ENCODE peak calls at places on chromosomes 11 and 22, in four cellular contexts. H is A549, E is K562, Y is H1. N is an unnamed sample.

GRCh38 chr22:30556388-30556787 is 9.8 kb upstream of the SEC14L6 start:
- DNase-seq in H (peak), E (no peak), Y (no peak), N (no peak)

GRCh38 chr11:111730871-111731591 is 35.2 kb downstream of the PPP2R1B start:
- DNase-seq in H (peak), E (no peak), Y (no peak), N (no peak)

GRCh38 chr11:44602810-44603410 is 37.4 kb downstream of the CD82 start:
- DNase-seq in H (no peak), E (no peak), Y (no peak), N (no peak)

GRCh38 chr11:7905549-7905948 is 25.5 kb downstream of the OR10A6 start:
- DNase-seq in H (no peak), E (no peak), Y (no peak), N (no peak)

GRCh38 chr22:50010676-50011446 is 1.7 kb downstream of the IL17REL start:
- DNase-seq in H (no peak), E (peak), Y (peak), N (no peak)

GRCh38 chr11:134630896-134631295 is 218.9 kb upstream of the B3GAT1 start:
- DNase-seq in H (no peak), E (no peak), Y (no peak), N (no peak)

GRCh38 chr22:41197808-41198585 is 7.1 kb upstream of the L3MBTL2 start:
- DNase-seq in H (no peak), E (peak), Y (no peak), N (no peak)

GRCh38 chr11:36011574-36011973 is 67.7 kb downstream of the LDLRAD3 start:
- DNase-seq in H (no peak), E (no peak), Y (no peak), N (no peak)

GRCh38 chr11:76704171-76704948 is 33.8 kb upstream of the LRRC32 start:
- DNase-seq in H (no peak), E (no peak), Y (no peak), N (no peak)

GRCh38 chr11:1515082-1516060 is 28.8 kb upstream of the MOB2 start:
- DNase-seq in H (peak), E (peak), Y (peak), N (peak)

GRCh38 chr11:93741882-93742226 is 382 bp downstream of the C11orf54 start:
- DNase-seq in H (peak), E (peak), Y (no peak), N (peak)

GRCh38 chr11:100205926-100206325 is 481.2 kb upstream of the ARHGAP42 start:
- DNase-seq in H (no peak), E (no peak), Y (no peak), N (no peak)

GRCh38 chr11:35736952-35737351 is 74.4 kb downstream of the TRIM44 start:
- DNase-seq in H (no peak), E (no peak), Y (no peak), N (no peak)

GRCh38 chr11:10303558-10304363 is 1.1 kb upstream of the ADM start:
- DNase-seq in H (peak), E (no peak), Y (peak), N (peak)

GRCh38 chr11:1230456-1231395 is 7.9 kb downstream of the MUC5B start:
- DNase-seq in H (no peak), E (no peak), Y (peak), N (no peak)

GRCh38 chr11:20178976-20179375 is 18.7 kb upstream of the DBX1 start:
- DNase-seq in H (no peak), E (no peak), Y (no peak), N (no peak)

GRCh38 chr11:120306519-120307242 is 18.4 kb upstream of the TLCD5 start:
- DNase-seq in H (peak), E (peak), Y (no peak), N (no peak)

GRCh38 chr11:68012843-68013610 is 2.9 kb downstream of the ALDH3B1 start:
- DNase-seq in H (peak), E (no peak), Y (no peak), N (peak)

GRCh38 chr22:29758068-29758622 is 8.7 kb downstream of the ZMAT5 start:
- DNase-seq in H (no peak), E (no peak), Y (no peak), N (no peak)

GRCh38 chr11:62789576-62789975 is 2.2 kb downstream of the TMEM223 start:
- DNase-seq in H (no peak), E (no peak), Y (no peak), N (no peak)

GRCh38 chr11:47233989-47234668 is 14.5 kb downstream of the ACP2 start:
- DNase-seq in H (peak), E (peak), Y (no peak), N (peak)

GRCh38 chr22:50305658-50306566 is 1.5 kb downstream of the PLXNB2 start:
- DNase-seq in H (peak), E (peak), Y (no peak), N (no peak)

GRCh38 chr11:18650859-18651557 is 16.9 kb upstream of the SPTY2D1 start:
- DNase-seq in H (peak), E (peak), Y (peak), N (peak)

GRCh38 chr11:66548041-66548440 is 1.3 kb downstream of the ACTN3 start:
- DNase-seq in H (no peak), E (no peak), Y (no peak), N (no peak)

GRCh38 chr11:130359419-130359818 is 44.7 kb upstream of the ZBTB44 start:
- DNase-seq in H (no peak), E (no peak), Y (no peak), N (no peak)

GRCh38 chr11:87228820-87229219 is 191.1 kb downstream of the TMEM135 start:
- DNase-seq in H (no peak), E (no peak), Y (no peak), N (no peak)

GRCh38 chr22:35124674-35125219 is 58.8 kb downstream of the ISX start:
- DNase-seq in H (no peak), E (no peak), Y (no peak), N (no peak)

GRCh38 chr11:3095712-3096361 is 38.6 kb upstream of the CARS1 start:
- DNase-seq in H (no peak), E (peak), Y (peak), N (no peak)

GRCh38 chr11:118921929-118922744 is 3.6 kb downstream of the BCL9L start:
- DNase-seq in H (peak), E (no peak), Y (peak), N (peak)

GRCh38 chr22:30609260-30610185 is 2.5 kb downstream of the TCN2 start:
- DNase-seq in H (peak), E (peak), Y (no peak), N (no peak)

GRCh38 chr11:42972741-42973140 is 339.1 kb upstream of the API5 start:
- DNase-seq in H (no peak), E (no peak), Y (no peak), N (no peak)

GRCh38 chr11:20131744-20132666 is 28.3 kb downstream of the DBX1 start:
- DNase-seq in H (peak), E (peak), Y (peak), N (peak)

GRCh38 chr11:45089845-45090499 is 56.5 kb upstream of the PRDM11 start:
- DNase-seq in H (peak), E (no peak), Y (no peak), N (no peak)

GRCh38 chr11:33564856-33565453 is 135.7 kb downstream of the C11orf91 start:
- DNase-seq in H (no peak), E (no peak), Y (no peak), N (no peak)

GRCh38 chr11:113593698-113594308 is 112.3 kb downstream of the TMPRSS5 start:
- DNase-seq in H (no peak), E (peak), Y (no peak), N (no peak)

GRCh38 chr22:36405221-36405631 is 17.5 kb upstream of the MYH9 start:
- DNase-seq in H (no peak), E (no peak), Y (no peak), N (no peak)

GRCh38 chr11:117819096-117820040 is 5.2 kb downstream of the FXYD2 start:
- DNase-seq in H (peak), E (peak), Y (peak), N (peak)
- TF ChIP-seq MAFK in H (no peak), E (no peak), Y (no peak), N (no peak)

GRCh38 chr22:19880786-19881569 is 26.3 kb upstream of the GNB1L start:
- DNase-seq in H (peak), E (peak), Y (peak), N (peak)
- TF ChIP-seq EP300 in H (no peak), E (no peak), Y (no peak), N (peak)

GRCh38 chr11:15764948-15765347 is 591.4 kb downstream of the SOX6 start:
- DNase-seq in H (no peak), E (no peak), Y (no peak), N (no peak)

GRCh38 chr11:15764329-15764728 is 592.0 kb downstream of the SOX6 start:
- DNase-seq in H (no peak), E (no peak), Y (no peak), N (no peak)

GRCh38 chr11:15765530-15765929 is 590.8 kb downstream of the SOX6 start:
- DNase-seq in H (no peak), E (no peak), Y (no peak), N (no peak)

GRCh38 chr11:15757299-15757698 is 599.0 kb downstream of the SOX6 start:
- DNase-seq in H (no peak), E (no peak), Y (no peak), N (no peak)

DNA sequence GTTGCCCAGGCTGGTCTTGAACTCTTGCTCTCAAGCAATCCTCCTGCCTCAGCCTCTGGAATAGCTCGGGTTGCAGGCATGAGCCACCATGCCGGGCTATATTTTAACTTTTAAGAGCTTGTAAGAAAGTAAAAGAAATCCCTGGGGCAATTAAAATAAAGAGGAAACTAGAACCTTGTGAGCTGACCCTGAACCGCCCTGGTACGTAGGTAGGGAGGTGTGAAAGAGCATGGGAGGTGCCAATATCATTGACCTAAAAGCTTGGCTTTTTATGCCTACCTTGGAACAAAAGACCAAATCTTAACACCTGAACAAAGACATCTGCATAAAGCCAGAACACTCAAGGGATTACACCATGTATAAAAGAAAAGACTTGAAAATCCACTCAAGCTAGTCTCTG is 595.1 kb downstream of the SOX6 start:
- DNase-seq in H (no peak), E (no peak), Y (no peak), N (no peak)
- TF ChIP-seq MAFK in H (no peak), E (no peak), Y (no peak), N (no peak)

GRCh38 chr11:6682591-6682935 is 577 bp downstream of the MRPL17 start:
- DNase-seq in H (no peak), E (no peak), Y (no peak), N (no peak)

GRCh38 chr11:6681949-6682348 is 1.2 kb downstream of the MRPL17 start:
- DNase-seq in H (no peak), E (peak), Y (no peak), N (no peak)

GRCh38 chr11:6686006-6686405 is 2.9 kb upstream of the MRPL17 start:
- DNase-seq in H (no peak), E (no peak), Y (no peak), N (no peak)

GRCh38 chr11:6681505-6681904 is 1.6 kb downstream of the MRPL17 start:
- DNase-seq in H (no peak), E (no peak), Y (no peak), N (no peak)

GRCh38 chr11:6682936-6683861 is at the start of gene MRPL17:
- DNase-seq in H (peak), E (peak), Y (peak), N (peak)
- TF ChIP-seq EP300 in H (no peak), E (peak), Y (no peak), N (peak)

N was measured in HepG2.